ENCODE peak calls at places on chromosomes 2 and 18, in four cellular contexts. Y is neuronal stem cell, U is neural progenitor cell, A is K562. R is an unnamed sample.

GRCh38 chr18:13382683-13382989 is 164.1 kb downstream of the LDLRAD4 start:
- DNase-seq in Y (no peak), U (no peak), A (no peak), R (no peak)

GRCh38 chr2:216855079-216855478 is 4.8 kb downstream of the TNP1 start:
- DNase-seq in Y (no peak), U (no peak), A (no peak), R (no peak)

GRCh38 chr2:24814498-24814897 is 21.3 kb downstream of the CENPO start:
- DNase-seq in Y (no peak), U (no peak), A (no peak), R (no peak)

GRCh38 chr2:101501443-101501842 is 26.5 kb upstream of the RFX8 start:
- DNase-seq in Y (no peak), U (no peak), A (no peak), R (no peak)

GRCh38 chr2:134819334-134819733 is 19.1 kb upstream of the ACMSD start:
- DNase-seq in Y (no peak), U (no peak), A (no peak), R (no peak)

GRCh38 chr2:233912799-233913423 is 4.3 kb upstream of the TRPM8 start:
- DNase-seq in Y (peak; percentile 54), U (peak; percentile 70), A (peak; percentile 12), R (peak; percentile 56)

GRCh38 chr2:207895236-207895860 is 125.6 kb upstream of the FZD5 start:
- DNase-seq in Y (no peak), U (peak; percentile 14), A (no peak), R (no peak)

GRCh38 chr2:191645807-191646611 is 31.9 kb upstream of the NABP1 start:
- DNase-seq in Y (no peak), U (no peak), A (peak; percentile 36), R (no peak)

GRCh38 chr2:172972005-172972619 is 103.5 kb upstream of the MAP3K20 start:
- DNase-seq in Y (peak; percentile 36), U (peak; percentile 76), A (peak; percentile 76), R (peak; percentile 76)

GRCh38 chr2:47724221-47724981 is 58.5 kb upstream of the MSH6 start:
- DNase-seq in Y (no peak), U (peak; percentile 6), A (no peak), R (peak; percentile 97)

GRCh38 chr2:48946444-48947048 is 191.0 kb upstream of the LHCGR start:
- DNase-seq in Y (peak; percentile 49), U (peak; percentile 74), A (peak; percentile 62), R (peak; percentile 83)

GRCh38 chr18:39414009-39414700 is 1848.6 kb upstream of the CELF4 start:
- DNase-seq in Y (no peak), U (no peak), A (no peak), R (no peak)

GRCh38 chr2:128640847-128641360 is 322.2 kb upstream of the HS6ST1 start:
- DNase-seq in Y (no peak), U (no peak), A (no peak), R (no peak)

GRCh38 chr2:171390941-171391516 is 42.8 kb downstream of the METTL8 start:
- DNase-seq in Y (no peak), U (no peak), A (no peak), R (no peak)

GRCh38 chr2:120238728-120239487 is 13.7 kb upstream of the RALB start:
- DNase-seq in Y (no peak), U (no peak), A (peak; percentile 55), R (no peak)

GRCh38 chr2:165902929-165903328 is 50.6 kb downstream of the TTC21B start:
- DNase-seq in Y (no peak), U (no peak), A (no peak), R (no peak)

GRCh38 chr2:235263205-235264120 is 230.4 kb upstream of the AGAP1 start:
- DNase-seq in Y (no peak), U (peak; percentile 34), A (peak; percentile 7), R (no peak)

GRCh38 chr18:62606106-62606505 is 83.3 kb downstream of the ZCCHC2 start:
- DNase-seq in Y (no peak), U (no peak), A (peak; percentile 29), R (no peak)

GRCh38 chr2:127641846-127642510 is 4.0 kb upstream of the GPR17 start:
- DNase-seq in Y (no peak), U (no peak), A (no peak), R (peak; percentile 48)

GRCh38 chr2:176814740-176815367 is 397.7 kb upstream of the HNRNPA3 start:
- DNase-seq in Y (no peak), U (peak; percentile 38), A (peak; percentile 39), R (peak; percentile 91)

GRCh38 chr2:160368988-160369935 is 124.3 kb downstream of the RBMS1 start:
- DNase-seq in Y (no peak), U (no peak), A (no peak), R (no peak)

GRCh38 chr2:160371251-160372009 is 122.2 kb downstream of the RBMS1 start:
- DNase-seq in Y (no peak), U (no peak), A (no peak), R (peak; percentile 37)

GRCh38 chr2:160373263-160374019 is 120.2 kb downstream of the RBMS1 start:
- DNase-seq in Y (no peak), U (no peak), A (no peak), R (peak; percentile 29)

GRCh38 chr2:160372585-160372984 is 121.0 kb downstream of the RBMS1 start:
- DNase-seq in Y (no peak), U (no peak), A (no peak), R (peak; percentile 14)

GRCh38 chr2:160372010-160372356 is 121.6 kb downstream of the RBMS1 start:
- DNase-seq in Y (no peak), U (no peak), A (no peak), R (peak; percentile 5)
- H3K9ac ChIP-seq in Y (no peak overlapping the region), U (no peak overlapping the region), A (no peak overlapping the region), R (no peak overlapping the region)

GRCh38 chr2:190354003-190354690 is 10.8 kb downstream of the INPP1 start:
- DNase-seq in Y (no peak), U (no peak), A (peak; percentile 60), R (no peak)

GRCh38 chr2:190352668-190353536 is 9.5 kb downstream of the INPP1 start:
- DNase-seq in Y (no peak), U (no peak), A (peak; percentile 63), R (no peak)

GRCh38 chr2:190353537-190353899 is 10.1 kb downstream of the INPP1 start:
- DNase-seq in Y (no peak), U (no peak), A (no peak), R (no peak)

GRCh38 chr2:190357596-190357995 is 14.2 kb downstream of the INPP1 start:
- DNase-seq in Y (no peak), U (no peak), A (no peak), R (no peak)

GRCh38 chr2:190355968-190356657 is 12.7 kb downstream of the INPP1 start:
- DNase-seq in Y (no peak), U (no peak), A (no peak), R (no peak)
- H2AFZ ChIP-seq in Y (no peak overlapping the region), U (peak overlapping the region; percentile 27), A (peak overlapping the region; percentile 81), R (no peak overlapping the region)

DNA sequence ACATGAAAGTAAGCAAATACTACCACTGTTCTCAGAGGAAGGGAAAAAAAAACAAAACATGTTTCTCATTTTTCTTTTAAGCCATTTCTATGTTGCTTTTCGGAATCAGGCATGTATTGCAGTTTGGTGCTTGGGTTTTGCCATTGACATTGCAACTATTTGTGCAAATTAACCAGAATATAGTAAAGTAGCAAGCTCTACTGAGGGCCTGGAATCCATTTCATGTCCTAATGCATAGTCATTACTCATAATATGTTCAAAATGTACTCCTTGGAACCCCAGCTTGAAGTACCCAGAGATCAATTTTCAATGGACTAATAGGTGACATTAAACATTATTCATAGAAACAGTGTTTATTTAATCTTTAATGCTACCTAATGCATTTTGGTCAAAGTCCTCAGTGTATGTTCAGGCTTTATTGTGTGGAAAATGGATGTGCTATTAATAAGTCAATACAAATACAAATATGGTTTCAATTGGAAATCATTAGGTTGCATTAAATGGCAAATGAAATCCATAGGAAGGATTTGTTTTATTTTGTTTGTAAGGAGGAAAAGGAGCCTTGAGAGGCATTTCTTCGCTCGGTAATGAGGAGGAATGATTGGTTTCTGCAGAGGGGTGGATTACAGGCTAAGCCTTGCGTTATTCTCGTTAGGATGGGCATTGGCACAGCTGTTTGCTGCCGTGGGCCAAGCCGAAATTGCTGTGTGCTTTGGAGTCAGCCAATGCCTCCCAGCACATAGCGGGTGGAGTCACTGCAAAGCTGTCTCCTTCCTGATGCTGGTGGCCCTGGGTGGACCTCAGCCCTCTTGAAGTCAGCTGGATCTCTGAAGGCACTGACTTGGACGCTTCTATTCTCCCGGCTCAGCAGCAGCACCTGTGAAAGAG is 56.4 kb downstream of the MYCN start:
- DNase-seq in Y (no peak), U (no peak), A (no peak), R (no peak)
- H3K9me3 ChIP-seq in Y (no peaks in the 10 kb centered on the region), U (no peaks in the 10 kb centered on the region), A (no peaks in the 10 kb centered on the region), R (no peaks in the 10 kb centered on the region)

DNA sequence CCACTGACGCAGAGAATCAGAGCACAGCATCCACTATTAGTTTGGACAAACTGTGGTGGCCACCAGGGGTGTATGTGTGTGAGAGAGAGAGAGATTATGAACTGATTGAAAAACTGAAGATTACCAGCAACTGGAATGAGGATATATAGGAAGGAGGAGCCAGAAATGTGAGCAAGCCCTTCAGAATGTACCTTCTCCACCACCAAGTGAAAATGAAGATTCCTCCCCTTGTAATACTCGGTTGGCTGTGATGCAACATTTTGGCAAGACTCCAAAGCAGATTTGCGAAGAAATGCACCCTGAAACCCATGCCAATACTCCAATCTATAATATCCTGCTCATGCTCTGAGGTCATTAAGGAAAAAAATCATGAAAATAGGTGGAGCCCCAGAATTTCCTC is 121.2 kb upstream of the SLC35G4 start:
- DNase-seq in Y (no peak), U (no peak), A (no peak), R (no peak)
- H3K9ac ChIP-seq in Y (no peak overlapping the region), U (no peak overlapping the region), A (no peak overlapping the region), R (no peak overlapping the region)

GRCh38 chr18:907880-908512 is 3.3 kb downstream of the ADCYAP1 start:
- DNase-seq in Y (no peak), U (peak; percentile 49), A (no peak), R (no peak)
- H2AFZ ChIP-seq in Y (peak overlapping the region; percentile 71), U (peak overlapping the region; percentile 28), A (no peak overlapping the region), R (no peak overlapping the region)

R was measured in Karpas-422.